ENCODE peak calls at places on chromosomes 1 and 21, in eight cellular contexts. One of them, this sample, is unnamed. For H3K36me3, the result is how much of the 10 kb centered on the place peaks cover.

GRCh38 chr1:204271970-204272369 is 58.2 kb upstream of the GOLT1A start:
- DNase-seq in BJ: no peak
- DNase-seq in DND-41: no peak
- DNase-seq in kidney epithelial cell: no peak
- DNase-seq in mammary epithelial cell: no peak
- DNase-seq in spleen: no peak
- DNase-seq in heart left ventricle: no peak
- DNase-seq in PC-9: no peak
- DNase-seq in this sample: no peak

GRCh38 chr21:45528028-45528705 is 14.1 kb downstream of the SLC19A1 start:
- DNase-seq in BJ: no peak
- DNase-seq in DND-41: no peak
- DNase-seq in kidney epithelial cell: no peak
- DNase-seq in mammary epithelial cell: no peak
- DNase-seq in spleen: peak
- DNase-seq in heart left ventricle: peak
- DNase-seq in PC-9: no peak
- DNase-seq in this sample: no peak

GRCh38 chr1:22025368-22026154 is 24.1 kb downstream of the CELA3A start:
- DNase-seq in BJ: no peak
- DNase-seq in DND-41: peak
- DNase-seq in kidney epithelial cell: peak
- DNase-seq in mammary epithelial cell: peak
- DNase-seq in spleen: peak
- DNase-seq in heart left ventricle: peak
- DNase-seq in PC-9: peak
- DNase-seq in this sample: peak

GRCh38 chr1:90220496-90220895 is 225.6 kb downstream of the ZNF326 start:
- DNase-seq in BJ: no peak
- DNase-seq in DND-41: no peak
- DNase-seq in kidney epithelial cell: no peak
- DNase-seq in mammary epithelial cell: no peak
- DNase-seq in spleen: no peak
- DNase-seq in heart left ventricle: no peak
- DNase-seq in PC-9: no peak
- DNase-seq in this sample: no peak

GRCh38 chr1:16196874-16197273 is 15.6 kb downstream of the ARHGEF19 start:
- DNase-seq in BJ: no peak
- DNase-seq in DND-41: no peak
- DNase-seq in kidney epithelial cell: no peak
- DNase-seq in mammary epithelial cell: no peak
- DNase-seq in spleen: no peak
- DNase-seq in heart left ventricle: no peak
- DNase-seq in PC-9: no peak
- DNase-seq in this sample: no peak

GRCh38 chr1:11772458-11772857 is 10.5 kb downstream of the C1orf167 start:
- DNase-seq in BJ: no peak
- DNase-seq in DND-41: peak
- DNase-seq in kidney epithelial cell: no peak
- DNase-seq in mammary epithelial cell: no peak
- DNase-seq in spleen: no peak
- DNase-seq in heart left ventricle: no peak
- DNase-seq in PC-9: no peak
- DNase-seq in this sample: no peak

GRCh38 chr1:62294211-62294610 is 25.0 kb downstream of the KANK4 start:
- DNase-seq in BJ: no peak
- DNase-seq in DND-41: peak
- DNase-seq in kidney epithelial cell: no peak
- DNase-seq in mammary epithelial cell: no peak
- DNase-seq in spleen: no peak
- DNase-seq in heart left ventricle: no peak
- DNase-seq in PC-9: peak
- DNase-seq in this sample: no peak

GRCh38 chr1:32321712-32322291 is 14.2 kb downstream of the MARCKSL1 start:
- DNase-seq in BJ: no peak
- DNase-seq in DND-41: peak
- DNase-seq in kidney epithelial cell: no peak
- DNase-seq in mammary epithelial cell: no peak
- DNase-seq in spleen: no peak
- DNase-seq in heart left ventricle: no peak
- DNase-seq in PC-9: no peak
- DNase-seq in this sample: no peak

GRCh38 chr1:162823771-162824525 is 33.4 kb downstream of the HSD17B7 start:
- DNase-seq in BJ: no peak
- DNase-seq in DND-41: no peak
- DNase-seq in kidney epithelial cell: no peak
- DNase-seq in mammary epithelial cell: no peak
- DNase-seq in spleen: no peak
- DNase-seq in heart left ventricle: no peak
- DNase-seq in PC-9: no peak
- DNase-seq in this sample: no peak

GRCh38 chr1:234608720-234609527 is 1.1 kb downstream of the IRF2BP2 start:
- DNase-seq in BJ: no peak
- DNase-seq in DND-41: peak
- DNase-seq in kidney epithelial cell: no peak
- DNase-seq in mammary epithelial cell: peak
- DNase-seq in spleen: peak
- DNase-seq in heart left ventricle: peak
- DNase-seq in PC-9: peak
- DNase-seq in this sample: peak

GRCh38 chr1:99397029-99397428 is 132.7 kb downstream of the PLPPR4 start:
- DNase-seq in BJ: no peak
- DNase-seq in DND-41: no peak
- DNase-seq in kidney epithelial cell: no peak
- DNase-seq in mammary epithelial cell: no peak
- DNase-seq in spleen: no peak
- DNase-seq in heart left ventricle: no peak
- DNase-seq in PC-9: no peak
- DNase-seq in this sample: peak

GRCh38 chr1:246587606-246588005 is 21.4 kb downstream of the CNST start:
- DNase-seq in BJ: no peak
- DNase-seq in DND-41: no peak
- DNase-seq in kidney epithelial cell: no peak
- DNase-seq in mammary epithelial cell: peak
- DNase-seq in spleen: no peak
- DNase-seq in heart left ventricle: no peak
- DNase-seq in PC-9: no peak
- DNase-seq in this sample: no peak

GRCh38 chr1:95685091-95685490 is 451.1 kb downstream of the RWDD3 start:
- DNase-seq in BJ: no peak
- DNase-seq in DND-41: no peak
- DNase-seq in kidney epithelial cell: no peak
- DNase-seq in mammary epithelial cell: no peak
- DNase-seq in spleen: no peak
- DNase-seq in heart left ventricle: no peak
- DNase-seq in PC-9: no peak
- DNase-seq in this sample: no peak

GRCh38 chr1:153535664-153536585 is at the start of gene S100A6:
- DNase-seq in BJ: peak
- DNase-seq in DND-41: no peak
- DNase-seq in kidney epithelial cell: peak
- DNase-seq in mammary epithelial cell: peak
- DNase-seq in spleen: peak
- DNase-seq in heart left ventricle: peak
- DNase-seq in PC-9: peak
- DNase-seq in this sample: peak

GRCh38 chr21:22201669-22202068 is 1203.5 kb downstream of the NCAM2 start:
- DNase-seq in BJ: no peak
- DNase-seq in DND-41: no peak
- DNase-seq in kidney epithelial cell: no peak
- DNase-seq in mammary epithelial cell: no peak
- DNase-seq in spleen: no peak
- DNase-seq in heart left ventricle: no peak
- DNase-seq in PC-9: no peak
- DNase-seq in this sample: no peak

GRCh38 chr1:101797722-101798121 is 199.0 kb downstream of the OLFM3 start:
- DNase-seq in BJ: no peak
- DNase-seq in DND-41: no peak
- DNase-seq in kidney epithelial cell: no peak
- DNase-seq in mammary epithelial cell: no peak
- DNase-seq in spleen: no peak
- DNase-seq in heart left ventricle: no peak
- DNase-seq in PC-9: no peak
- DNase-seq in this sample: no peak

GRCh38 chr1:243842978-243843490 is 7.0 kb downstream of the AKT3 start:
- DNase-seq in BJ: peak
- DNase-seq in DND-41: no peak
- DNase-seq in kidney epithelial cell: no peak
- DNase-seq in mammary epithelial cell: peak
- DNase-seq in spleen: no peak
- DNase-seq in heart left ventricle: no peak
- DNase-seq in PC-9: peak
- DNase-seq in this sample: peak

DNA sequence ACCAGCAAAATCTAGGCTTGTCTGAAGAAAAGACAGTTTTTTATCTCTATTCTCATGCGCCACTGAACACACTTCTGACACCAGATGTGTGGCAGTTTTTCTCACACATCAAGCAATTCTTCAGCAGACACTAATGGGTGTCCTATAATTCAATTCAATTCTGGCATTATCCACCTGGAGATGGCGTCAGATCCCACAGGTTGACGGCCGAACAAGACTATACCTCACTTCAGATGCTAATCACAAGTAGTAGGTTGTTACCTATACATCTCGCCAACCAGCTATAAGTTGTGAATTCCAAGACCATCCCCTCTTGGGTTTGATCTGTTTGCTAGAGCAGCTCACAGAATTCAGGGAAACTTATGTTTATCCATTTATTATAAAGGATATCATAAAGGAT is 89.9 kb upstream of the ARTN start:
- DNase-seq in BJ: no peak
- DNase-seq in DND-41: no peak
- DNase-seq in kidney epithelial cell: no peak
- DNase-seq in mammary epithelial cell: no peak
- DNase-seq in spleen: no peak
- DNase-seq in heart left ventricle: no peak
- DNase-seq in PC-9: no peak
- DNase-seq in this sample: no peak
- TF ChIP-seq CTCF in BJ: no peak
- TF ChIP-seq CTCF in DND-41: no peak
- TF ChIP-seq CTCF in kidney epithelial cell: no peak
- TF ChIP-seq CTCF in mammary epithelial cell: peak
- TF ChIP-seq CTCF in spleen: no peak
- TF ChIP-seq CTCF in heart left ventricle: no peak
- TF ChIP-seq CTCF in PC-9: no peak
- TF ChIP-seq CTCF in this sample: no peak

GRCh38 chr1:151062738-151063371 is 2.7 kb downstream of the MLLT11 start:
- DNase-seq in BJ: peak
- DNase-seq in DND-41: no peak
- DNase-seq in kidney epithelial cell: peak
- DNase-seq in mammary epithelial cell: peak
- DNase-seq in spleen: no peak
- DNase-seq in heart left ventricle: no peak
- DNase-seq in PC-9: peak
- DNase-seq in this sample: peak
- H3K36me3 ChIP-seq in BJ: under half
- H3K36me3 ChIP-seq in DND-41: under half
- H3K36me3 ChIP-seq in kidney epithelial cell: under half
- H3K36me3 ChIP-seq in mammary epithelial cell: under half
- H3K36me3 ChIP-seq in spleen: under half
- H3K36me3 ChIP-seq in heart left ventricle: under half
- H3K36me3 ChIP-seq in PC-9: under half
- H3K36me3 ChIP-seq in this sample: under half

DNA sequence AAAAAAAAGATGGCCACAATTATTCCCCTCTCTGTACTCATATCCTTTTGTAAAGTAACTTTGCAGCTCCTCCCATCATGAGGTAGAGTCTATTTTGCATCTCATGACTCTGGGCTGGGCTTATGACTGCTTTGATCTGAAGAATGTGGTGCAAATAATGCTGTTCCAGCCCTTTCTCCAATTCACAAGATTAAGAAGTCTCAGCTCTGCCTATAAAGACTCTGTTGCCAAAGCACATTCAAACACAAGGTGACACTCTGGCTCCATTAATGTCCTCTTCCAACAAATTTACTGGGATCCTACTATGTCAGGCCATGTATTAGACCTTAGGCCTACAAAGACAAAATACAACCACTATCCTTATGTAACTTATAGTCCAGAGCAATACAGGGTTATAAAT is 64.9 kb upstream of the PTCH2 start:
- DNase-seq in BJ: no peak
- DNase-seq in DND-41: no peak
- DNase-seq in kidney epithelial cell: no peak
- DNase-seq in mammary epithelial cell: no peak
- DNase-seq in spleen: no peak
- DNase-seq in heart left ventricle: no peak
- DNase-seq in PC-9: no peak
- DNase-seq in this sample: no peak
- TF ChIP-seq CTCF in BJ: no peak
- TF ChIP-seq CTCF in DND-41: no peak
- TF ChIP-seq CTCF in kidney epithelial cell: no peak
- TF ChIP-seq CTCF in mammary epithelial cell: no peak
- TF ChIP-seq CTCF in spleen: no peak
- TF ChIP-seq CTCF in heart left ventricle: no peak
- TF ChIP-seq CTCF in PC-9: no peak
- TF ChIP-seq CTCF in this sample: no peak

GRCh38 chr1:39453603-39454002 is 37.8 kb upstream of the BMP8A start:
- DNase-seq in BJ: no peak
- DNase-seq in DND-41: no peak
- DNase-seq in kidney epithelial cell: no peak
- DNase-seq in mammary epithelial cell: no peak
- DNase-seq in spleen: no peak
- DNase-seq in heart left ventricle: peak
- DNase-seq in PC-9: no peak
- DNase-seq in this sample: peak

GRCh38 chr1:39452540-39452939 is 38.9 kb upstream of the BMP8A start:
- DNase-seq in BJ: no peak
- DNase-seq in DND-41: no peak
- DNase-seq in kidney epithelial cell: no peak
- DNase-seq in mammary epithelial cell: no peak
- DNase-seq in spleen: no peak
- DNase-seq in heart left ventricle: no peak
- DNase-seq in PC-9: no peak
- DNase-seq in this sample: no peak

GRCh38 chr1:39450956-39451601 is 40.4 kb upstream of the BMP8A start:
- DNase-seq in BJ: peak
- DNase-seq in DND-41: no peak
- DNase-seq in kidney epithelial cell: no peak
- DNase-seq in mammary epithelial cell: no peak
- DNase-seq in spleen: no peak
- DNase-seq in heart left ventricle: no peak
- DNase-seq in PC-9: no peak
- DNase-seq in this sample: peak

GRCh38 chr1:39452081-39452480 is 39.4 kb upstream of the BMP8A start:
- DNase-seq in BJ: no peak
- DNase-seq in DND-41: no peak
- DNase-seq in kidney epithelial cell: no peak
- DNase-seq in mammary epithelial cell: no peak
- DNase-seq in spleen: no peak
- DNase-seq in heart left ventricle: no peak
- DNase-seq in PC-9: no peak
- DNase-seq in this sample: no peak
- H3K36me3 ChIP-seq in BJ: under half
- H3K36me3 ChIP-seq in DND-41: half or more
- H3K36me3 ChIP-seq in kidney epithelial cell: under half
- H3K36me3 ChIP-seq in mammary epithelial cell: half or more
- H3K36me3 ChIP-seq in spleen: under half
- H3K36me3 ChIP-seq in heart left ventricle: half or more
- H3K36me3 ChIP-seq in PC-9: half or more
- H3K36me3 ChIP-seq in this sample: half or more

GRCh38 chr1:166822385-166822784 is 16.9 kb upstream of the POGK start:
- DNase-seq in BJ: no peak
- DNase-seq in DND-41: no peak
- DNase-seq in kidney epithelial cell: no peak
- DNase-seq in mammary epithelial cell: no peak
- DNase-seq in spleen: no peak
- DNase-seq in heart left ventricle: no peak
- DNase-seq in PC-9: no peak
- DNase-seq in this sample: no peak
- TF ChIP-seq CTCF in BJ: peak
- TF ChIP-seq CTCF in DND-41: peak
- TF ChIP-seq CTCF in kidney epithelial cell: no peak
- TF ChIP-seq CTCF in mammary epithelial cell: no peak
- TF ChIP-seq CTCF in spleen: peak
- TF ChIP-seq CTCF in heart left ventricle: no peak
- TF ChIP-seq CTCF in PC-9: peak
- TF ChIP-seq CTCF in this sample: peak